ENCODE peak calls at places on chromosomes 12 and 14, in six cellular contexts. J is MV-4-11; S is uterus; Z is 8988T; K is stimulated activated naive CD4-positive, alpha-beta T cell; H is tibial artery. Y is an unnamed sample.

GRCh38 chr14:33332497-33332896 is 393.8 kb downstream of the NPAS3 start:
- DNase-seq in J (no peak), S (no peak), Z (no peak), K (no peak), H (no peak), Y (no peak)

GRCh38 chr12:103855036-103855712 is 14.1 kb upstream of the NT5DC3 start:
- DNase-seq in J (no peak), S (no peak), Z (no peak), K (no peak), H (no peak), Y (no peak)

GRCh38 chr12:28027328-28027727 is 54.8 kb upstream of the PTHLH start:
- DNase-seq in J (no peak), S (no peak), Z (no peak), K (no peak), H (no peak), Y (no peak)

GRCh38 chr12:25585021-25585523 is 32.0 kb upstream of the LMNTD1 start:
- DNase-seq in J (no peak), S (peak), Z (no peak), K (no peak), H (peak), Y (no peak)

GRCh38 chr12:116982721-116983502 is 72.2 kb downstream of the FBXW8 start:
- DNase-seq in J (no peak), S (no peak), Z (no peak), K (no peak), H (no peak), Y (no peak)

GRCh38 chr14:68771631-68772030 is 21.2 kb downstream of the ZFP36L1 start:
- DNase-seq in J (no peak), S (no peak), Z (no peak), K (no peak), H (peak), Y (no peak)

GRCh38 chr12:71415336-71416231 is 24.0 kb upstream of the LGR5 start:
- DNase-seq in J (peak), S (no peak), Z (no peak), K (no peak), H (no peak), Y (peak)

GRCh38 chr14:45742187-45742586 is 489.2 kb upstream of the MIS18BP1 start:
- DNase-seq in J (no peak), S (no peak), Z (no peak), K (no peak), H (no peak), Y (no peak)

GRCh38 chr12:11540156-11540555 is 109.3 kb upstream of the ETV6 start:
- DNase-seq in J (no peak), S (no peak), Z (no peak), K (no peak), H (no peak), Y (no peak)

GRCh38 chr14:28666961-28667360 is 99.6 kb upstream of the FOXG1 start:
- DNase-seq in J (no peak), S (no peak), Z (no peak), K (no peak), H (no peak), Y (no peak)

Y was measured in naive thymus-derived CD4-positive, alpha-beta T cell.